ENCODE peak calls at places on chromosomes 6 and 20, in nine cellular contexts. X is right cardiac atrium, K is heart right ventricle, C is fibroblast of mammary gland, Q is DND-41, P is A673, U is H7, I is AG04449, G is ovary. B is an unnamed sample.

GRCh38 chr6:137496392-137496767 is 2.2 kb upstream of the OLIG3 start:
- DNase-seq in X (no peak), K (no peak), C (no peak), Q (no peak), P (no peak), U (peak), I (no peak), G (no peak), B (no peak)

GRCh38 chr6:106972500-106972899 is 2.0 kb downstream of the CD24 start:
- DNase-seq in X (no peak), K (no peak), C (no peak), Q (no peak), P (no peak), U (peak), I (no peak), G (no peak), B (no peak)

GRCh38 chr6:34465551-34466241 is at the start of gene PACSIN1:
- DNase-seq in X (no peak), K (peak), C (no peak), Q (no peak), P (no peak), U (peak), I (no peak), G (no peak), B (no peak)

GRCh38 chr6:42406296-42407280 is 45.1 kb downstream of the TRERF1 start:
- DNase-seq in X (no peak), K (peak), C (peak), Q (no peak), P (peak), U (no peak), I (no peak), G (peak), B (no peak)

GRCh38 chr6:49070411-49070810 is 392.6 kb downstream of the MMUT start:
- DNase-seq in X (no peak), K (no peak), C (no peak), Q (no peak), P (no peak), U (no peak), I (no peak), G (no peak), B (no peak)

GRCh38 chr6:37779111-37779800 is 40.3 kb upstream of the ZFAND3 start:
- DNase-seq in X (no peak), K (no peak), C (peak), Q (no peak), P (no peak), U (peak), I (no peak), G (no peak), B (no peak)

GRCh38 chr20:11457476-11457875 is 460.2 kb upstream of the BTBD3 start:
- DNase-seq in X (no peak), K (no peak), C (no peak), Q (no peak), P (no peak), U (no peak), I (no peak), G (no peak), B (no peak)

GRCh38 chr6:116389357-116389756 is 18.6 kb downstream of the DSE start:
- DNase-seq in X (no peak), K (no peak), C (no peak), Q (no peak), P (no peak), U (no peak), I (no peak), G (no peak), B (no peak)

GRCh38 chr20:1341561-1342265 is 12.8 kb upstream of the SDCBP2 start:
- DNase-seq in X (no peak), K (no peak), C (peak), Q (peak), P (no peak), U (no peak), I (peak), G (no peak), B (no peak)

GRCh38 chr6:26016326-26017275 is 54.0 kb downstream of the TRIM38 start:
- DNase-seq in X (peak), K (peak), C (peak), Q (no peak), P (peak), U (no peak), I (no peak), G (peak), B (no peak)

GRCh38 chr6:86031713-86032112 is 389.0 kb upstream of the SYNCRIP start:
- DNase-seq in X (no peak), K (no peak), C (no peak), Q (no peak), P (no peak), U (no peak), I (no peak), G (peak), B (no peak)

GRCh38 chr20:20491110-20491783 is 123.3 kb downstream of the INSM1 start:
- DNase-seq in X (no peak), K (no peak), C (peak), Q (no peak), P (no peak), U (no peak), I (no peak), G (no peak), B (no peak)

GRCh38 chr6:3442444-3443220 is 14.2 kb downstream of the SLC22A23 start:
- DNase-seq in X (no peak), K (no peak), C (peak), Q (no peak), P (no peak), U (no peak), I (peak), G (no peak), B (no peak)

GRCh38 chr6:101458341-101458740 is 64.8 kb downstream of the GRIK2 start:
- DNase-seq in X (no peak), K (no peak), C (peak), Q (no peak), P (peak), U (no peak), I (no peak), G (no peak), B (no peak)

GRCh38 chr6:127266892-127267741 is 453 bp downstream of the RNF146 start:
- DNase-seq in X (peak), K (peak), C (peak), Q (peak), P (peak), U (peak), I (no peak), G (peak), B (no peak)

GRCh38 chr6:31597006-31597405 is 4.2 kb upstream of the NCR3 start:
- DNase-seq in X (no peak), K (no peak), C (peak), Q (peak), P (peak), U (peak), I (no peak), G (no peak), B (peak)

GRCh38 chr6:63467247-63467954 is 104.9 kb upstream of the LOC128125822 start:
- DNase-seq in X (no peak), K (no peak), C (no peak), Q (no peak), P (no peak), U (no peak), I (no peak), G (no peak), B (no peak)

GRCh38 chr20:33569290-33570094 is 79.6 kb downstream of the CBFA2T2 start:
- DNase-seq in X (no peak), K (no peak), C (no peak), Q (no peak), P (no peak), U (peak), I (no peak), G (no peak), B (no peak)

GRCh38 chr20:62753626-62754025 is 42.6 kb upstream of the MRGBP start:
- DNase-seq in X (peak), K (peak), C (no peak), Q (no peak), P (no peak), U (no peak), I (no peak), G (no peak), B (no peak)

GRCh38 chr20:62500237-62500864 is 24.6 kb upstream of the GATA5 start:
- DNase-seq in X (peak), K (peak), C (peak), Q (peak), P (peak), U (peak), I (no peak), G (peak), B (peak)

GRCh38 chr6:43171284-43172126 is 436 bp downstream of the SRF start:
- DNase-seq in X (peak), K (no peak), C (no peak), Q (no peak), P (peak), U (peak), I (no peak), G (peak), B (no peak)

GRCh38 chr6:165726915-165727314 is 63.9 kb upstream of the PDE10A start:
- DNase-seq in X (no peak), K (no peak), C (peak), Q (no peak), P (no peak), U (peak), I (no peak), G (no peak), B (no peak)

GRCh38 chr20:5434116-5434515 is 117.4 kb upstream of the PROKR2 start:
- DNase-seq in X (no peak), K (no peak), C (no peak), Q (no peak), P (no peak), U (no peak), I (no peak), G (no peak), B (no peak)

GRCh38 chr20:856361-856775 is 22.9 kb downstream of the FAM110A start:
- DNase-seq in X (no peak), K (no peak), C (peak), Q (no peak), P (no peak), U (no peak), I (no peak), G (no peak), B (no peak)

GRCh38 chr20:52727740-52728456 is 244.3 kb upstream of the TSHZ2 start:
- DNase-seq in X (no peak), K (no peak), C (no peak), Q (no peak), P (no peak), U (no peak), I (no peak), G (no peak), B (no peak)

GRCh38 chr6:14799928-14800327 is 445.9 kb upstream of the JARID2 start:
- DNase-seq in X (peak), K (peak), C (peak), Q (peak), P (peak), U (peak), I (no peak), G (peak), B (peak)

GRCh38 chr6:98498359-98498758 is 336.0 kb upstream of the POU3F2 start:
- DNase-seq in X (no peak), K (no peak), C (no peak), Q (no peak), P (no peak), U (no peak), I (no peak), G (no peak), B (no peak)

GRCh38 chr6:23316131-23316530 is 746.8 kb downstream of the HDGFL1 start:
- DNase-seq in X (no peak), K (no peak), C (peak), Q (no peak), P (no peak), U (no peak), I (no peak), G (no peak), B (no peak)

GRCh38 chr20:30811896-30812671 is 445.4 kb upstream of the DEFB115 start:
- DNase-seq in X (peak), K (peak), C (peak), Q (no peak), P (no peak), U (peak), I (no peak), G (no peak), B (no peak)
- H3K4me3 ChIP-seq in X (no peak), K (no peak), C (no peak), Q (no peak), P (no peak), U (peak), I (peak), G (no peak), B (no peak)

DNA sequence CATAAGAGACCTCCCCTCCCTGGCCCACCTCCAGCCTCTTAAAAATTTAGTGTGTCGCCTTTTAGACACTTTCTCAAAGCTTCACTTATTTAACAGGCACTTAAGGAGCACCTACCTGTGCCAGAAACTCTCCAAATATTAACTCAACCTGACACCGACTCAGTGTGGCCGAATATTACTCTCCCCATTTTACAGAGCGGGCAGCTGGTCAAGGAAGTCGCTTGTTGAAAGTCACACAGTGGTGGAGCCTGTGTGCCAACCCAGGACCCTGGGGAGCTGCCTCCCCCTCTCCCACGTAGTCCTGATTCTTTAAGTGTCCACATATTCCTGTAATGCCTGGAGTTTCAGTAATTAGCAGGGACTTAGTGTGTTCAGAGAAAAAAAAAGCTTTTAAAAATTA is 1.0 kb upstream of the PMEPA1 start:
- DNase-seq in X (no peak), K (no peak), C (no peak), Q (no peak), P (no peak), U (peak), I (no peak), G (no peak), B (no peak)
- H3K4me3 ChIP-seq in X (peak), K (peak), C (no peak), Q (no peak), P (peak), U (peak), I (peak), G (peak), B (peak)

GRCh38 chr6:27144740-27145079 is 102.8 kb upstream of the PRSS16 start:
- DNase-seq in X (no peak), K (no peak), C (no peak), Q (peak), P (peak), U (no peak), I (no peak), G (no peak), B (no peak)
- H3K4me3 ChIP-seq in X (no peak), K (peak), C (peak), Q (peak), P (peak), U (peak), I (peak), G (peak), B (no peak)

GRCh38 chr6:167856474-167856873 is 29.8 kb downstream of the AFDN start:
- DNase-seq in X (no peak), K (no peak), C (no peak), Q (no peak), P (no peak), U (no peak), I (no peak), G (no peak), B (no peak)

GRCh38 chr6:167855825-167856425 is 29.2 kb downstream of the AFDN start:
- DNase-seq in X (no peak), K (no peak), C (peak), Q (no peak), P (peak), U (no peak), I (peak), G (no peak), B (no peak)

GRCh38 chr6:167858842-167859520 is 32.3 kb downstream of the AFDN start:
- DNase-seq in X (no peak), K (no peak), C (no peak), Q (no peak), P (no peak), U (no peak), I (no peak), G (no peak), B (no peak)

GRCh38 chr6:167856999-167857660 is 30.4 kb downstream of the AFDN start:
- DNase-seq in X (no peak), K (no peak), C (peak), Q (no peak), P (peak), U (no peak), I (no peak), G (no peak), B (no peak)

GRCh38 chr6:167858086-167858591 is 31.4 kb downstream of the AFDN start:
- DNase-seq in X (no peak), K (no peak), C (peak), Q (no peak), P (peak), U (no peak), I (peak), G (no peak), B (no peak)
- H3K4me3 ChIP-seq in X (no peak), K (no peak), C (no peak), Q (no peak), P (no peak), U (no peak), I (no peak), G (no peak), B (no peak)

DNA sequence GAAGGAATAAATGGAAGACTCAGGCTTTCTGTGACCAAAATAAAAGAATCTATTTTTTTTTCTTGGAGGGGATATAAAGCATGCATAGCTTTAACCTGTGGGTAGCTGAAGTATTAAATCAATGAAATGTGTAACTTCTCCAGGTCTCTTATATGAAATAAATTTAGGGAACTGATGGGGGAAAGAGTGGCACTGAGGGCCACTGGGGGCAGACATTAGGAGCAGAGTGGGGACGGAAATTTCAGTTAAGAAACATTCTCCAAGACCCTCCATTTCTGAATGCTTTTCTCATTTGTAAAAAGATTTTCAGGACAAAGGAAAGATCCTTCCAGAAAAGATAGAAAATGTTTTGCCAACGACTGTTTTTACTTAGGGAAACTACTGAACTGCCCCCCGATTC is 131.0 kb downstream of the GPX5 start:
- DNase-seq in X (no peak), K (no peak), C (no peak), Q (no peak), P (no peak), U (no peak), I (no peak), G (no peak), B (no peak)
- H3K4me3 ChIP-seq in X (no peak), K (no peak), C (no peak), Q (no peak), P (peak), U (peak), I (no peak), G (no peak), B (no peak)

DNA sequence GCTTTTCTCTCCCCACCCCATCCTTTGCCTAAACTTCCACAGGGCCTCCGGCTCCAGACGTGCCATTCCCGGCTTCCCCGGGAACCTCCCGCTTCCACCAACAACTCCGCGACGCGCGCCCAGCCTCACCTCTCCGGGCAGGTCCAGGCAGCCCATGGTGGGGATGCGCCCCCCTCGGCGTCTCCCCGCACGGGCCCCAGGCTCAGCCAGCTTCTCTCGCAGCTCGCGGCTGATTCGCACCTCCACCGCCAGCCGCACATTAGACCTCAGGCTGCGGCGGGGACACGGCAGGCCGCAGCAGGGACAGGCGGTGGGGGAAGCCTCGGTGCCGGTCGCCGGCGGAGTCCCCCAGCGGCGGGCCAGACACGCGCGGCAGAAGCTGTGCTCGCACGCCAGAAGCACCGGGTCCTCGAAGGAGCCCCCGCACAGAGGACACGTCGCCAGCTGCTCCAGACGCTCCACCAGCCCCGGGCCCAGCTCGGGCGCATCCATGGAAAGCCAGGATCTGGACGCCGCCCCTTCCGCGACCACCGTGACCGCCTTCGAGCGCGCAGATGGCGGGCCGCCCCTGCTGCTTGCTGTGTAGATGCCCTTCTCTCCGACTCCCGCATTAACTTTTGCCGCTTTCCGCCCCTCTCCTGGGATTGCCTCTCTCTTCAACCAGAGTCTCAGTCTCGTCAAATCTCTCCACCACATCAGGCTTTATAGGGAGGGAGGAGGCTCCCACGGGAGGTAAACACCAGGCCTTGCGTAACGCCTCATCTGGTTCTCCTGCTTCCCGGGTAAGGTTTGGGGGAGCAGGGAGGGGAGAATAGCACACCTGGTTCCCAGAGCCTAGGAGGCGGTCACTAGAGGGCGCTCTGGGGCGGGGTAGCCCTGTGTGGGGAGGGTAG is at the start of gene RNF39:
- DNase-seq in X (no peak), K (no peak), C (no peak), Q (no peak), P (no peak), U (peak), I (no peak), G (peak), B (no peak)
- H3K4me3 ChIP-seq in X (peak), K (peak), C (no peak), Q (no peak), P (peak), U (peak), I (no peak), G (peak), B (no peak)

DNA sequence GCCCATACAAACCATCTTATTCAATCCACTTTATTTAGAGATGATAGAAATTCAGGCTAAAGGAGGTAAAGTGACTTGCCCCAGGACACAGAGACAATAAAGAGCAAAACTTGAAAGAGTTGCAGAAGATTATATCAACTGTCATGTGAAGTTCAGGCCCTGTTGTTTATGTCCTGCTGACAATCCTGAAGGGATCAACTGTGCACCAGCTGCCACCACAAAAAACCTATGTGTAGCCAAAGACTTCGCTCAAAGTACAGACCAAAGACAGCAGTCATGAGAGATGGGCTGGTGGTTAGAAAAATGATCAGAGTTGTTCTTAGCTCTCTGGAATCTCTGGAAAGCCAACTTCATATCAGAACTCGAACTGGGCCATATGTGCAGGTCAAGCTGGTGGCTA is 16.0 kb upstream of the CITED2 start:
- DNase-seq in X (no peak), K (no peak), C (no peak), Q (no peak), P (no peak), U (no peak), I (no peak), G (no peak), B (no peak)
- H3K4me3 ChIP-seq in X (no peak), K (no peak), C (no peak), Q (no peak), P (no peak), U (no peak), I (no peak), G (no peak), B (no peak)

GRCh38 chr6:74091133-74091793 is 395.3 kb downstream of the CD109 start:
- DNase-seq in X (no peak), K (no peak), C (peak), Q (no peak), P (peak), U (peak), I (no peak), G (no peak), B (peak)
- H3K4me3 ChIP-seq in X (no peak), K (no peak), C (no peak), Q (no peak), P (no peak), U (no peak), I (no peak), G (no peak), B (no peak)